ENCODE peak calls at places on chromosomes 7 and 10, in eight cellular contexts. Y is astrocyte, G is mammary epithelial cell, X is endothelial cell of umbilical vein, A is K562, U is GM12878, O is fibroblast of lung, E is MM.1S. D is an unnamed sample. For H3K4me1, the result is how much of the 10 kb centered on the place peaks cover.

GRCh38 chr7:114879554-114879953 is 42.3 kb upstream of the MDFIC start:
- DNase-seq in Y (peak), G (no peak), X (no peak), A (no peak), U (no peak), O (peak), E (no peak), D (no peak)

GRCh38 chr7:90597879-90598278 is 1.8 kb downstream of the CDK14 start:
- DNase-seq in Y (no peak), G (no peak), X (no peak), A (no peak), U (no peak), O (no peak), E (no peak), D (peak)

GRCh38 chr7:117322741-117323584 is at the start of gene WNT2:
- DNase-seq in Y (no peak), G (peak), X (no peak), A (no peak), U (no peak), O (peak), E (no peak), D (no peak)

GRCh38 chr10:97596101-97597055 is 6.9 kb downstream of the C10orf62 start:
- DNase-seq in Y (peak), G (peak), X (peak), A (peak), U (no peak), O (peak), E (no peak), D (peak)

GRCh38 chr7:4836206-4836661 is 25.6 kb downstream of the PAPOLB start:
- DNase-seq in Y (no peak), G (no peak), X (no peak), A (no peak), U (no peak), O (no peak), E (no peak), D (no peak)

GRCh38 chr10:124705817-124706461 is 38.2 kb downstream of the FAM53B start:
- DNase-seq in Y (no peak), G (no peak), X (no peak), A (no peak), U (no peak), O (no peak), E (no peak), D (no peak)

GRCh38 chr7:77736991-77737390 is 40.7 kb downstream of the RSBN1L start:
- DNase-seq in Y (no peak), G (no peak), X (no peak), A (no peak), U (no peak), O (no peak), E (no peak), D (no peak)

GRCh38 chr7:7816816-7817536 is 98.6 kb upstream of the RPA3 start:
- DNase-seq in Y (no peak), G (no peak), X (no peak), A (no peak), U (no peak), O (no peak), E (no peak), D (peak)

GRCh38 chr7:44196450-44196872 is 4.3 kb upstream of the YKT6 start:
- DNase-seq in Y (no peak), G (no peak), X (peak), A (peak), U (no peak), O (peak), E (peak), D (peak)

GRCh38 chr10:13594641-13595040 is 7.9 kb downstream of the PRPF18 start:
- DNase-seq in Y (no peak), G (no peak), X (no peak), A (no peak), U (no peak), O (no peak), E (no peak), D (no peak)

GRCh38 chr7:149239345-149240143 is at the start of gene ZNF212:
- DNase-seq in Y (peak), G (peak), X (peak), A (peak), U (peak), O (peak), E (peak), D (peak)

GRCh38 chr10:27646194-27646593 is 99.4 kb downstream of the MKX start:
- DNase-seq in Y (peak), G (no peak), X (no peak), A (no peak), U (no peak), O (peak), E (no peak), D (no peak)

GRCh38 chr7:135855836-135856235 is 107.2 kb upstream of the FAM180A start:
- DNase-seq in Y (peak), G (peak), X (peak), A (no peak), U (no peak), O (peak), E (peak), D (peak)

GRCh38 chr7:34430456-34430855 is 227.6 kb upstream of the NPSR1 start:
- DNase-seq in Y (peak), G (peak), X (peak), A (no peak), U (no peak), O (peak), E (peak), D (peak)

GRCh38 chr10:74072503-74072902 is 74.6 kb downstream of the VCL start:
- DNase-seq in Y (peak), G (peak), X (no peak), A (no peak), U (no peak), O (peak), E (no peak), D (peak)

GRCh38 chr7:33806284-33807157 is 98.8 kb upstream of the BMPER start:
- DNase-seq in Y (peak), G (no peak), X (peak), A (no peak), U (no peak), O (peak), E (no peak), D (peak)

GRCh38 chr10:83545901-83546391 is 593.4 kb upstream of the GHITM start:
- DNase-seq in Y (peak), G (no peak), X (peak), A (no peak), U (peak), O (peak), E (no peak), D (no peak)

GRCh38 chr7:115009736-115010435 is 88.0 kb downstream of the MDFIC start:
- DNase-seq in Y (peak), G (no peak), X (no peak), A (no peak), U (no peak), O (peak), E (no peak), D (peak)

GRCh38 chr7:124752310-124752709 is 13.3 kb downstream of the GPR37 start:
- DNase-seq in Y (peak), G (no peak), X (no peak), A (no peak), U (no peak), O (peak), E (no peak), D (peak)

DNA sequence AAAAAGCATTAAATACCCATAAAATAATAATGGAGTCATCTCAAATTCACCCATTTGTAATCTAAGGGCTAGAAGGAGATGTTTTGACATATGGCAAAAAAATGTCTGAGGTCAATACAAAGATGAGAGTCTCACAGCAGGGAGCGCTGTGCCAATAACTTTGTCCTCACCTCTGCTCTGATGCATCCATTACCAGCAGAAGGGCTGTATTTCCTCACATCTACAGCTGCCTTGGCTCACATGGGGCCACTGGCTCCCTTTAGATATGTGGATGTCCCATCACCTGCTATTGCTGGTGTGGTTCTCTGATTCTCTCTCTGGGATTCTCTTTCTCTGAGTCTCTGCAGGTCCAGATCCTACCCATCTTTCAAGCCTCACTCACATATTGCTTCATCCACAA is 90.3 kb upstream of the FAM133B start:
- DNase-seq in Y (no peak), G (no peak), X (no peak), A (no peak), U (no peak), O (no peak), E (no peak), D (no peak)
- H3K4me1 ChIP-seq in Y (under half), G (under half), X (under half), A (under half), U (under half), O (under half), E (under half), D (under half)

GRCh38 chr7:39044489-39044888 is 66.8 kb downstream of the POU6F2 start:
- DNase-seq in Y (no peak), G (no peak), X (no peak), A (no peak), U (no peak), O (no peak), E (peak), D (no peak)

GRCh38 chr7:39042706-39043105 is 65.0 kb downstream of the POU6F2 start:
- DNase-seq in Y (no peak), G (no peak), X (no peak), A (no peak), U (no peak), O (no peak), E (no peak), D (no peak)
- H3K4me2 ChIP-seq in Y (no peak), G (no peak), X (no peak), A (no peak), U (no peak), O (no peak), E (no peak), D (no peak)

GRCh38 chr10:30041394-30042105 is 17.8 kb downstream of the JCAD start:
- DNase-seq in Y (no peak), G (no peak), X (peak), A (no peak), U (no peak), O (no peak), E (no peak), D (peak)
- H3K4me1 ChIP-seq in Y (under half), G (under half), X (under half), A (under half), U (under half), O (under half), E (under half), D (under half)

GRCh38 chr10:5952731-5953385 is 24.5 kb downstream of the IL15RA start:
- DNase-seq in Y (no peak), G (no peak), X (no peak), A (no peak), U (no peak), O (no peak), E (no peak), D (no peak)

GRCh38 chr10:5948999-5949759 is 28.2 kb downstream of the IL15RA start:
- DNase-seq in Y (peak), G (peak), X (peak), A (peak), U (no peak), O (peak), E (no peak), D (peak)

GRCh38 chr10:5953676-5954075 is 23.7 kb downstream of the IL15RA start:
- DNase-seq in Y (no peak), G (no peak), X (no peak), A (no peak), U (no peak), O (no peak), E (no peak), D (no peak)

GRCh38 chr10:5951721-5952407 is 25.5 kb downstream of the IL15RA start:
- DNase-seq in Y (no peak), G (peak), X (no peak), A (no peak), U (no peak), O (no peak), E (no peak), D (no peak)

GRCh38 chr10:5951167-5951711 is 26.1 kb downstream of the IL15RA start:
- DNase-seq in Y (peak), G (peak), X (no peak), A (no peak), U (no peak), O (peak), E (no peak), D (no peak)
- H3K4me2 ChIP-seq in Y (no peak), G (peak), X (no peak), A (no peak), U (no peak), O (no peak), E (no peak), D (no peak)

DNA sequence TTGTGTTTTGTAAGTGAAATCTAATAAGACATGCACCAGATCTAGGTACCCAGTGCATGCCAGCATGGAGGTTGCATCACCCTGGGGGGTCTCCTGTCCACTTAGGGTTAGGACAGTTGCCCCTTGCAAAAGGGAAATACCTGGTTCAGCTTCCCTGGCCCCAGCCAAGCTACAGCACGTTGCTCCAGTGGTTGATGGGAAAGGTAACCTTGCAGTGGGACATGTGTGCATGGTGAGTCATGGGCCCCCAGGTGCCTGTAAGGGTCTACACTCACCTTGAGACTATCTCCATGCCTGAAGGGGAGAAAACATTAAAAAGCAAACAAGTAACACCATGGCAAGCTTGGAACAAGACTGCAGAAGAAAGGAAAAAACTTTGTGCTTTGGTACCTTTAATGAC is 143.9 kb downstream of the LSM5 start:
- DNase-seq in Y (no peak), G (no peak), X (no peak), A (no peak), U (no peak), O (no peak), E (no peak), D (no peak)
- H3K4me1 ChIP-seq in Y (under half), G (under half), X (under half), A (under half), U (under half), O (under half), E (under half), D (under half)